ENCODE peak calls at places on chromosomes 5 and 9, in four cellular contexts. M is NB4, E is epithelial cell of esophagus, P is iPS DF 6.9. J is an unnamed sample.
A peak's percentile ranks its signal among the peaks of the same experiment; 100 is the strongest.

GRCh38 chr5:173323121-173323798 is 5.0 kb downstream of the STC2 start:
- DNase-seq in M (no peak), E (no peak), P (no peak), J (no peak)

GRCh38 chr5:167943353-167943752 is 348.1 kb upstream of the WWC1 start:
- DNase-seq in M (no peak), E (no peak), P (no peak), J (no peak)

GRCh38 chr5:36392818-36393217 is 91.1 kb upstream of the RANBP3L start:
- DNase-seq in M (no peak), E (peak; percentile 30), P (no peak), J (no peak)

GRCh38 chr9:116238751-116239340 is 85.3 kb downstream of the PAPPA start:
- DNase-seq in M (no peak), E (no peak), P (no peak), J (no peak)

GRCh38 chr5:16935271-16936149 is 578 bp downstream of the MYO10 start:
- DNase-seq in M (peak; percentile 11), E (peak; percentile 95), P (no peak), J (peak; percentile 83)

GRCh38 chr5:153896701-153897100 is 142.0 kb downstream of the FAM114A2 start:
- DNase-seq in M (peak; percentile 56), E (peak; percentile 54), P (no peak), J (no peak)

GRCh38 chr5:28190011-28190410 is 1151.6 kb upstream of the CDH9 start:
- DNase-seq in M (no peak), E (peak; percentile 2), P (no peak), J (no peak)

GRCh38 chr9:128892223-128892892 is 10.4 kb downstream of the LRRC8A start:
- DNase-seq in M (peak; percentile 86), E (peak; percentile 96), P (no peak), J (no peak)

GRCh38 chr5:100889896-100890295 is 13.2 kb downstream of the ST8SIA4 start:
- DNase-seq in M (no peak), E (no peak), P (no peak), J (no peak)

GRCh38 chr9:12774861-12775367 is at the start of gene LURAP1L:
- DNase-seq in M (no peak), E (peak; percentile 91), P (no peak), J (peak; percentile 78)

GRCh38 chr5:149886060-149886459 is 58.5 kb downstream of the PDE6A start:
- DNase-seq in M (no peak), E (no peak), P (no peak), J (no peak)

GRCh38 chr5:136043968-136044610 is 15.3 kb downstream of the TGFBI start:
- DNase-seq in M (no peak), E (no peak), P (no peak), J (no peak)

GRCh38 chr9:98357921-98358535 is 102.6 kb upstream of the TBC1D2 start:
- DNase-seq in M (no peak), E (peak; percentile 59), P (no peak), J (no peak)

GRCh38 chr5:35657877-35658276 is 40.2 kb downstream of the SPEF2 start:
- DNase-seq in M (no peak), E (no peak), P (no peak), J (no peak)

GRCh38 chr9:70324963-70325362 is 66.2 kb downstream of the SMC5 start:
- DNase-seq in M (peak; percentile 11), E (peak; percentile 70), P (no peak), J (no peak)

GRCh38 chr9:93702261-93702660 is 125.9 kb downstream of the PHF2 start:
- DNase-seq in M (no peak), E (no peak), P (no peak), J (no peak)